ENCODE peak calls at places on chromosome 1, in seven cellular contexts. One of them, this sample, is unnamed.

GRCh38 chr1:95013948-95014574 is 58.7 kb downstream of the ALG14 start:
- DNase-seq in naive thymus-derived CD8-positive, alpha-beta T cell: no peak
- DNase-seq in T-helper 2 cell: no peak
- DNase-seq in ecto neural progenitor cell: no peak
- DNase-seq in Jurkat, Clone E6-1: no peak
- DNase-seq in AG08395: no peak
- DNase-seq in Panc1: no peak
- DNase-seq in this sample: peak

GRCh38 chr1:224745388-224745787 is 129.3 kb downstream of the CNIH3 start:
- DNase-seq in naive thymus-derived CD8-positive, alpha-beta T cell: no peak
- DNase-seq in T-helper 2 cell: no peak
- DNase-seq in ecto neural progenitor cell: no peak
- DNase-seq in Jurkat, Clone E6-1: peak
- DNase-seq in AG08395: no peak
- DNase-seq in Panc1: no peak
- DNase-seq in this sample: no peak

GRCh38 chr1:193321242-193321842 is 134.9 kb upstream of the B3GALT2 start:
- DNase-seq in naive thymus-derived CD8-positive, alpha-beta T cell: no peak
- DNase-seq in T-helper 2 cell: no peak
- DNase-seq in ecto neural progenitor cell: no peak
- DNase-seq in Jurkat, Clone E6-1: no peak
- DNase-seq in AG08395: no peak
- DNase-seq in Panc1: no peak
- DNase-seq in this sample: no peak

GRCh38 chr1:247373721-247374141 is 42.1 kb upstream of the ZNF496 start:
- DNase-seq in naive thymus-derived CD8-positive, alpha-beta T cell: peak
- DNase-seq in T-helper 2 cell: peak
- DNase-seq in ecto neural progenitor cell: peak
- DNase-seq in Jurkat, Clone E6-1: peak
- DNase-seq in AG08395: peak
- DNase-seq in Panc1: no peak
- DNase-seq in this sample: peak

GRCh38 chr1:214281902-214282695 is 1.1 kb downstream of the SMYD2 start:
- DNase-seq in naive thymus-derived CD8-positive, alpha-beta T cell: no peak
- DNase-seq in T-helper 2 cell: no peak
- DNase-seq in ecto neural progenitor cell: no peak
- DNase-seq in Jurkat, Clone E6-1: no peak
- DNase-seq in AG08395: peak
- DNase-seq in Panc1: no peak
- DNase-seq in this sample: peak

GRCh38 chr1:171740987-171741871 is 636 bp downstream of the VAMP4 start:
- DNase-seq in naive thymus-derived CD8-positive, alpha-beta T cell: peak
- DNase-seq in T-helper 2 cell: peak
- DNase-seq in ecto neural progenitor cell: peak
- DNase-seq in Jurkat, Clone E6-1: peak
- DNase-seq in AG08395: peak
- DNase-seq in Panc1: no peak
- DNase-seq in this sample: peak

GRCh38 chr1:119368556-119368955 is at the start of gene HAO2:
- DNase-seq in naive thymus-derived CD8-positive, alpha-beta T cell: no peak
- DNase-seq in T-helper 2 cell: no peak
- DNase-seq in ecto neural progenitor cell: no peak
- DNase-seq in Jurkat, Clone E6-1: no peak
- DNase-seq in AG08395: no peak
- DNase-seq in Panc1: no peak
- DNase-seq in this sample: no peak

GRCh38 chr1:152444045-152444444 is 30.0 kb upstream of the CRNN start:
- DNase-seq in naive thymus-derived CD8-positive, alpha-beta T cell: no peak
- DNase-seq in T-helper 2 cell: no peak
- DNase-seq in ecto neural progenitor cell: no peak
- DNase-seq in Jurkat, Clone E6-1: no peak
- DNase-seq in AG08395: no peak
- DNase-seq in Panc1: no peak
- DNase-seq in this sample: no peak

GRCh38 chr1:230868736-230869385 is 540 bp upstream of the C1orf198 start:
- DNase-seq in naive thymus-derived CD8-positive, alpha-beta T cell: no peak
- DNase-seq in T-helper 2 cell: no peak
- DNase-seq in ecto neural progenitor cell: no peak
- DNase-seq in Jurkat, Clone E6-1: peak
- DNase-seq in AG08395: no peak
- DNase-seq in Panc1: no peak
- DNase-seq in this sample: peak

GRCh38 chr1:194873328-194873923 is 1687.0 kb upstream of the B3GALT2 start:
- DNase-seq in naive thymus-derived CD8-positive, alpha-beta T cell: no peak
- DNase-seq in T-helper 2 cell: no peak
- DNase-seq in ecto neural progenitor cell: no peak
- DNase-seq in Jurkat, Clone E6-1: no peak
- DNase-seq in AG08395: no peak
- DNase-seq in Panc1: no peak
- DNase-seq in this sample: peak

GRCh38 chr1:118097622-118098348 is 87.2 kb downstream of the SPAG17 start:
- DNase-seq in naive thymus-derived CD8-positive, alpha-beta T cell: no peak
- DNase-seq in T-helper 2 cell: no peak
- DNase-seq in ecto neural progenitor cell: no peak
- DNase-seq in Jurkat, Clone E6-1: no peak
- DNase-seq in AG08395: no peak
- DNase-seq in Panc1: no peak
- DNase-seq in this sample: peak

This sample was measured in DMS53.